ENCODE peak calls at places on chromosomes 13 and 19, in seven cellular contexts. Q is WERI-Rb-1, G is tibial nerve, F is BJ, M is type B pancreatic cell, P is astrocyte of the spinal cord, B is fibroblast of lung. E is an unnamed sample.

GRCh38 chr19:45791744-45792481 is 732 bp downstream of the DMWD start:
- DNase-seq in M (no peak), G (no peak), Q (no peak), P (no peak), F (no peak), B (no peak), E (no peak)

GRCh38 chr19:42436006-42436405 is 6.7 kb downstream of the CXCL17 start:
- DNase-seq in Q (no peak), M (no peak), P (no peak), B (peak), G (peak), F (peak), E (no peak)

GRCh38 chr19:54795763-54796162 is 7.6 kb upstream of the KIR2DL4 start:
- DNase-seq in F (no peak), B (no peak), G (no peak), Q (no peak), M (no peak), P (no peak), E (no peak)

GRCh38 chr19:56106397-56106849 is 14.7 kb downstream of the ZNF787 start:
- DNase-seq in G (no peak), B (no peak), Q (no peak), P (no peak), M (no peak), F (no peak), E (no peak)

GRCh38 chr13:27971776-27972618 is 2.9 kb upstream of the CDX2 start:
- DNase-seq in B (no peak), P (no peak), M (no peak), F (no peak), Q (no peak), G (no peak), E (no peak)

GRCh38 chr19:3162418-3163229 is 15.9 kb upstream of the S1PR4 start:
- DNase-seq in G (no peak), B (no peak), Q (no peak), F (no peak), P (no peak), M (no peak), E (no peak)

GRCh38 chr13:107835339-107836018 is 379.9 kb downstream of the LIG4 start:
- DNase-seq in F (no peak), M (no peak), Q (no peak), B (peak), P (peak), G (no peak), E (no peak)

GRCh38 chr19:34310494-34310981 is 54.5 kb upstream of the GPI start:
- DNase-seq in G (no peak), P (no peak), F (no peak), Q (no peak), B (no peak), M (no peak), E (no peak)

GRCh38 chr19:44757057-44757734 is 8.7 kb downstream of the BCL3 start:
- DNase-seq in P (peak), M (no peak), F (no peak), B (peak), Q (no peak), G (peak), E (no peak)

GRCh38 chr19:46351241-46352041 is 4.6 kb downstream of the PPP5C start:
- DNase-seq in Q (no peak), P (peak), M (no peak), G (no peak), B (peak), F (no peak), E (peak)

GRCh38 chr19:4633140-4633967 is 6.0 kb upstream of the TNFAIP8L1 start:
- DNase-seq in G (no peak), B (peak), M (no peak), P (peak), F (no peak), Q (peak), E (no peak)

GRCh38 chr19:48290341-48290922 is 20.6 kb downstream of the ZNF114 start:
- DNase-seq in Q (no peak), F (no peak), P (peak), B (peak), G (no peak), M (no peak), E (no peak)

GRCh38 chr19:6211632-6212402 is 68.0 kb downstream of the MLLT1 start:
- DNase-seq in P (no peak), F (no peak), G (no peak), B (no peak), Q (no peak), M (no peak), E (peak)

GRCh38 chr19:1671716-1672037 is 19.3 kb upstream of the TCF3 start:
- DNase-seq in M (no peak), G (no peak), B (no peak), P (no peak), Q (peak), F (no peak), E (no peak)

GRCh38 chr13:21966014-21966413 is 295.1 kb downstream of the FGF9 start:
- DNase-seq in B (no peak), G (no peak), Q (no peak), P (no peak), F (no peak), M (no peak), E (no peak)

GRCh38 chr13:36807616-36808015 is 11.4 kb upstream of the RFXAP start:
- DNase-seq in B (no peak), M (no peak), F (no peak), Q (no peak), G (no peak), P (no peak), E (no peak)

GRCh38 chr13:34174671-34175145 is 356.8 kb downstream of the RFC3 start:
- DNase-seq in M (no peak), B (peak), Q (no peak), G (no peak), P (peak), F (peak), E (no peak)

GRCh38 chr19:58428617-58429016 is 11.3 kb downstream of the ZNF132 start:
- DNase-seq in G (no peak), F (no peak), M (no peak), Q (no peak), P (no peak), B (no peak), E (no peak)

GRCh38 chr13:92769064-92769463 is 457.5 kb upstream of the GPC6 start:
- DNase-seq in G (no peak), B (peak), F (no peak), M (no peak), Q (no peak), P (no peak), E (no peak)

GRCh38 chr19:7272856-7273578 is 21.2 kb downstream of the INSR start:
- DNase-seq in B (no peak), F (no peak), M (no peak), P (no peak), G (no peak), Q (no peak), E (no peak)

GRCh38 chr13:79571147-79571546 is 90.2 kb downstream of the NDFIP2 start:
- DNase-seq in B (no peak), F (no peak), G (no peak), M (no peak), P (no peak), Q (no peak), E (no peak)

GRCh38 chr13:49502954-49503353 is 7.2 kb downstream of the PHF11 start:
- DNase-seq in P (no peak), B (peak), G (no peak), F (no peak), M (no peak), Q (no peak), E (no peak)

GRCh38 chr13:27035892-27036235 is 135.7 kb downstream of the USP12 start:
- DNase-seq in G (no peak), F (no peak), M (no peak), P (peak), Q (no peak), B (no peak), E (peak)

GRCh38 chr19:5250127-5250659 is 90.4 kb downstream of the PTPRS start:
- DNase-seq in Q (no peak), G (no peak), P (no peak), F (no peak), B (no peak), M (no peak), E (no peak)

GRCh38 chr19:19599190-19599535 is 19.3 kb downstream of the PBX4 start:
- DNase-seq in Q (no peak), M (no peak), F (no peak), G (no peak), B (no peak), P (no peak), E (no peak)

GRCh38 chr13:100203696-100204367 is 114.9 kb downstream of the PCCA start:
- DNase-seq in P (peak), F (no peak), B (peak), M (no peak), Q (no peak), G (no peak), E (no peak)

GRCh38 chr13:41563501-41564001 is 106.2 kb downstream of the RGCC start:
- DNase-seq in G (no peak), F (no peak), B (peak), Q (no peak), P (peak), M (no peak), E (no peak)

GRCh38 chr13:28657784-28658538 is 969 bp upstream of the POMP start:
- DNase-seq in M (no peak), Q (no peak), P (no peak), G (no peak), F (no peak), B (peak), E (no peak)

GRCh38 chr13:58144616-58145015 is 513.1 kb downstream of the PCDH17 start:
- DNase-seq in P (no peak), F (no peak), B (no peak), G (no peak), Q (no peak), M (no peak), E (no peak)

GRCh38 chr19:280541-281007 is 10.6 kb downstream of the PLPP2 start:
- DNase-seq in B (no peak), Q (no peak), M (peak), G (no peak), P (no peak), F (no peak), E (no peak)

GRCh38 chr13:100848304-100848703 is 173.7 kb upstream of the TMTC4 start:
- DNase-seq in P (no peak), B (no peak), G (no peak), M (no peak), Q (no peak), F (no peak), E (no peak)

GRCh38 chr13:30679483-30680330 is 55.6 kb upstream of the ALOX5AP start:
- DNase-seq in M (no peak), F (no peak), G (no peak), Q (peak), B (peak), P (peak), E (no peak)
- TF ChIP-seq CTCF in M (peak), F (peak), G (peak), Q (peak), B (peak), P (peak), E (peak)

GRCh38 chr13:56558698-56559320 is 581.9 kb upstream of the PRR20A start:
- DNase-seq in Q (no peak), G (no peak), F (no peak), M (no peak), B (no peak), P (no peak), E (no peak)

GRCh38 chr13:56561327-56561726 is 579.4 kb upstream of the PRR20A start:
- DNase-seq in M (no peak), F (no peak), P (no peak), G (no peak), Q (no peak), B (no peak), E (no peak)
- TF ChIP-seq CTCF in M (peak), F (no peak), P (no peak), G (no peak), Q (no peak), B (no peak), E (no peak)

DNA sequence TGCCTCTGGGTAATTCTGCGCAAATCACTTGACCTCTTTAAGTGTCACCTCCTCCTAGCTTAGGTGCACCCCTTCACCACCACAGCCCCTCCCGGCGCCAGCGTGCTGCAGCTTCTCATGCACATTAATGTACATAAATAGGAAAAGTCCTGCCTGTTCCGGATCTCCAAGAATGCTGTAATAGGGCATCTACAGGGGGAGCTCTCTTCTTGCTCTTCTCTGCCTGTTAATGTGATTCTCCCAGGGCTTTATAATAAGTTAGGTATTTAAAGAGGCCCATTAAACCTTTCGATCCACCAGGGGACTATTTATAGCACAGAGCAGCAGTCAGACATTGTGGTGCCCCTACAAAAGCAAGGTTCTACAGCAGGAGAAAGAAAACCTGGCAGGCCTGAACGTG is 35.3 kb downstream of the SOX1 start:
- DNase-seq in Q (no peak), P (no peak), B (no peak), M (no peak), F (no peak), G (no peak), E (no peak)
- TF ChIP-seq CTCF in Q (no peak), P (no peak), B (no peak), M (peak), F (no peak), G (no peak), E (no peak)

GRCh38 chr19:49596954-49597702 is 6.1 kb downstream of the PRR12 start:
- DNase-seq in Q (no peak), P (no peak), F (no peak), M (no peak), B (no peak), G (no peak), E (no peak)
- TF ChIP-seq CTCF in Q (no peak), P (no peak), F (no peak), M (no peak), B (no peak), G (no peak), E (no peak)

GRCh38 chr13:71316964-71317363 is 550.0 kb downstream of the DACH1 start:
- DNase-seq in M (no peak), G (no peak), B (no peak), F (no peak), Q (no peak), P (no peak), E (no peak)

DNA sequence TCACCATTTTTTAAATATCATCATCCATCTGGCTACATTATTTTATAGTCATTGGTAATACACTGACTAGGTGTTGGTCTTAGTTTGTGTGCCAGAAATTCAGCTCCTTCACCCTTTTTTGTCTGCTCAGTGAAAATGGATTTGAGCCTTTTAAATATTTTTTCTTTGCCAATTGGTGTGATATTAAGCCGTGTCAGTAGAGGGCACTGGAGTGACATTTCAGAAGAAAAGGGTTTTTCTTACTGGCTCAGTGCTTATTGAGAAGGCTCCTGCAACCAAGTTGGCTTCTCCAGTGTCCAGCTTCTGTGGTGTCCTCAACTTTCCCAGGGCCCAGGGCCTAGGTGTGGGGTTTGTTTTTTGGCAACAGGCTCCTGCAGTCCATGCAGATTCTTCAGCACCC is 546.6 kb downstream of the DACH1 start:
- DNase-seq in F (no peak), M (no peak), G (no peak), Q (peak), P (peak), B (peak), E (no peak)
- TF ChIP-seq CTCF in F (peak), M (peak), G (no peak), Q (peak), P (peak), B (peak), E (peak)

DNA sequence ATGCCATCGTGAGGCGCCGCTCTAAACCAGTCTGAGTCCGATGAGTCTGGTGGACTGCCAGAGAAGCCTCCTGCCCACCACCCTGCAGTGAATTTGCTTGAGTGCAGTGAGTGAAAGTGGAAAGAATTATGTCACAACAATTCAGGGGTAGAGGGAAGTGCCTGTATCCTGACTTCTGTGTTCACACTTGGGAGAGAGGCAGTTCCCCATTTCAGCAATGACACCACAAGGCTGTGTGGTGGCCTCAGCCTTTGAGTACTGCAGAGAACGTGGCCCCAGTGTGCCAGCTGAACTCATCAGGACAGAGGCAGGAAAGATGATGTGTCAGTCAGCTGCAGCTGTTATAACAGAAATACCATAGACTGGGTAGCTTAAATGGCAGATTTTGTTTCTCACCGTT is 155.6 kb downstream of the COG6 start:
- DNase-seq in Q (no peak), B (no peak), M (no peak), G (no peak), F (no peak), P (no peak), E (no peak)
- TF ChIP-seq CTCF in Q (no peak), B (no peak), M (no peak), G (no peak), F (no peak), P (no peak), E (no peak)

GRCh38 chr13:98977568-98978270 is at the start of gene DOCK9:
- DNase-seq in F (no peak), P (peak), Q (no peak), M (no peak), G (peak), B (peak), E (no peak)

GRCh38 chr13:98976338-98976737 is 1.5 kb downstream of the DOCK9 start:
- DNase-seq in P (peak), G (no peak), F (no peak), B (peak), Q (no peak), M (no peak), E (no peak)

GRCh38 chr13:98976941-98977340 is 923 bp downstream of the DOCK9 start:
- DNase-seq in M (no peak), F (no peak), Q (no peak), G (no peak), B (no peak), P (peak), E (no peak)

GRCh38 chr13:98974053-98974452 is 3.8 kb downstream of the DOCK9 start:
- DNase-seq in F (no peak), Q (no peak), M (no peak), P (no peak), B (no peak), G (no peak), E (no peak)

GRCh38 chr13:98975822-98976261 is 2.0 kb downstream of the DOCK9 start:
- DNase-seq in G (no peak), M (no peak), P (peak), Q (no peak), B (no peak), F (no peak), E (no peak)
- TF ChIP-seq CTCF in G (no peak), M (no peak), P (no peak), Q (no peak), B (no peak), F (no peak), E (no peak)

GRCh38 chr13:67366533-67366932 is 136.4 kb upstream of the PCDH9 start:
- DNase-seq in M (no peak), G (no peak), P (peak), F (no peak), B (peak), Q (no peak), E (no peak)
- TF ChIP-seq CTCF in M (peak), G (no peak), P (peak), F (no peak), B (no peak), Q (peak), E (peak)

DNA sequence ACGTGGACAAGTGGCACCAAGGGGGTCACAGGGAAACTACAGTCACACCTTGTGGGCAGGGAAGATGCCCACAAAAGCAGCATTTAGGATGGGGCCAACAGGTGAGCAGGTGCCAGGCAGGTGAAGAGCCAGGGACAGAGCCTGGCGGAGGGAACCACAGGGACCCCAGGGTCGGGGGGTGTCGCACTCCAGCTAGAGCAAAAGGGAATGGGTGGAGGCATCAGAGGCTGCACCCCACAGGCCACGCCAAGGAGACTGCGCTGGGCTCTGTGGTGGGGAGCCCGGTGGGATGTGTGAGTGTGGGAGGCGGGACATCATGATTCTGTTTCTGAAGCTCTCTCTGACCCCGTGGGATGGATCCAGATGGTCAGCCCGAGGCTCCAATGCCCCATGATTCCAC is 66.7 kb downstream of the EPS15L1 start:
- DNase-seq in F (no peak), B (no peak), M (no peak), G (no peak), Q (no peak), P (no peak), E (no peak)
- TF ChIP-seq CTCF in F (no peak), B (no peak), M (no peak), G (no peak), Q (no peak), P (no peak), E (no peak)